ENCODE peak calls at places on chromosomes 16 and 17, in four cellular contexts. Z, D, J and N are unnamed samples.

GRCh38 chr16:9081183-9081582 is 10.3 kb upstream of the HAPSTR1 start:
- DNase-seq in D (no peak), Z (no peak), J (no peak), N (no peak)

GRCh38 chr16:80778707-80779106 is 25.7 kb downstream of the CDYL2 start:
- DNase-seq in J (no peak), D (no peak), Z (no peak), N (no peak)

GRCh38 chr16:75491876-75492275 is 3.4 kb downstream of the CHST6 start:
- DNase-seq in J (no peak), Z (no peak), D (no peak), N (no peak)

GRCh38 chr17:37400505-37400904 is 6.1 kb downstream of the ACACA start:
- DNase-seq in Z (no peak), D (no peak), J (no peak), N (no peak)

GRCh38 chr17:82942166-82943130 is 102.6 kb upstream of the ZNF750 start:
- DNase-seq in J (no peak), Z (peak; percentile 8), D (no peak), N (peak; percentile 40)

GRCh38 chr16:12589676-12590075 is 214.0 kb downstream of the CPPED1 start:
- DNase-seq in J (no peak), D (no peak), Z (no peak), N (no peak)

GRCh38 chr16:2292221-2292620 is 24.3 kb upstream of the RNPS1 start:
- DNase-seq in Z (no peak), D (no peak), J (no peak), N (no peak)

GRCh38 chr16:3038256-3038655 is 1.5 kb upstream of the BICDL2 start:
- DNase-seq in Z (no peak), J (no peak), D (no peak), N (peak; percentile 75)

GRCh38 chr17:82679586-82680465 is 18.7 kb downstream of the RAB40B start:
- DNase-seq in Z (no peak), D (no peak), J (no peak), N (no peak)

GRCh38 chr16:89697616-89698331 is 3.7 kb downstream of the SPATA2L start:
- DNase-seq in D (no peak), Z (no peak), J (no peak), N (no peak)

GRCh38 chr17:82743344-82744219 is 8.2 kb downstream of the FN3K start:
- DNase-seq in J (no peak), Z (no peak), D (peak; percentile 22), N (no peak)

GRCh38 chr16:30395155-30395991 is at the start of gene ZNF48:
- DNase-seq in D (peak; percentile 93), Z (peak; percentile 88), J (peak; percentile 43), N (peak; percentile 94)

GRCh38 chr16:87541004-87541881 is 48.4 kb upstream of the ZCCHC14 start:
- DNase-seq in Z (peak; percentile 37), D (peak; percentile 86), J (no peak), N (no peak)

DNA sequence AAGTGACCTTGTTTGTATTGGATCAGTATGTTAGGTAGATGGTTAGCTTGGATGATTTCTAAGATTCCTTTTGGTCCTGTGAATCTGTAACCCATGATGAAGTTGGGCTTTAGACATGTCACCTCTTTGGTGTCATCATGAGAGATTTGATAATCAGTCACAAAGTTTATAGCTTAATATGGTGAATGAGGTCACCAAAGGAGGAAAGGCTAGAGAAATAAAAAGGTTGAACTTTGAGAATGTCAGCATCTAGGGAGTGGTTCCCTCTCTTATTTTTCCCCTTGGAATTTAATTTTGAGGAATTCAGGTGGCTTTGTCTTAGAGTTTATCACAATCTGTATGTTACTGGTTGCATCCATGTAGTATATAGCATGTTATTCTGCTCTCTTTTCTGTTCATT is 45.3 kb downstream of the NLK start:
- DNase-seq in D (no peak), J (no peak), Z (no peak), N (no peak)
- H3K9me3 ChIP-seq in D (no peaks in the 10 kb centered on the region), J (no peaks in the 10 kb centered on the region), Z (peaks cover 3% of the 10 kb centered on the region), N (no peaks in the 10 kb centered on the region)

GRCh38 chr16:66572356-66572755 is 6.1 kb downstream of the CMTM1 start:
- DNase-seq in Z (no peak), J (no peak), D (no peak), N (no peak)
- H3K27me3 ChIP-seq in Z (peaks cover 7% of the 10 kb centered on the region), J (no peaks in the 10 kb centered on the region), D (no peaks in the 10 kb centered on the region), N (no peaks in the 10 kb centered on the region)

GRCh38 chr17:16622540-16623277 is 30.9 kb downstream of the ZNF624 start:
- DNase-seq in D (no peak), J (no peak), Z (no peak), N (no peak)
- H3K9me3 ChIP-seq in D (peaks cover 14% of the 10 kb centered on the region), J (peaks cover 74% of the 10 kb centered on the region), Z (peaks cover 100% of the 10 kb centered on the region), N (peaks cover 74% of the 10 kb centered on the region)

GRCh38 chr17:35796942-35797341 is 1.5 kb upstream of the MMP28 start:
- DNase-seq in J (no peak), D (no peak), Z (no peak), N (no peak)

GRCh38 chr17:35795871-35796265 is 427 bp upstream of the MMP28 start:
- DNase-seq in J (no peak), D (no peak), Z (no peak), N (no peak)

GRCh38 chr17:35797370-35797769 is 1.9 kb upstream of the MMP28 start:
- DNase-seq in D (no peak), Z (no peak), J (no peak), N (no peak)

GRCh38 chr17:35793257-35793656 is 2.2 kb downstream of the MMP28 start:
- DNase-seq in D (no peak), Z (no peak), J (no peak), N (no peak)

GRCh38 chr17:35795007-35795870 is at the start of gene MMP28:
- DNase-seq in D (no peak), Z (peak; percentile 49), J (no peak), N (peak; percentile 88)
- H3K27me3 ChIP-seq in D (no peaks in the 10 kb centered on the region), Z (peaks cover 47% of the 10 kb centered on the region), J (peaks cover 33% of the 10 kb centered on the region), N (peaks cover 11% of the 10 kb centered on the region)

GRCh38 chr17:68784431-68784830 is 170.8 kb downstream of the ABCA8 start:
- DNase-seq in Z (no peak), D (no peak), J (no peak), N (no peak)

GRCh38 chr17:68783861-68784260 is 171.3 kb downstream of the ABCA8 start:
- DNase-seq in Z (no peak), J (no peak), D (no peak), N (no peak)

GRCh38 chr17:68780561-68780960 is 174.6 kb downstream of the ABCA8 start:
- DNase-seq in J (no peak), D (no peak), Z (no peak), N (no peak)

GRCh38 chr17:68785565-68786486 is 169.4 kb downstream of the ABCA8 start:
- DNase-seq in Z (no peak), J (no peak), D (no peak), N (no peak)

DNA sequence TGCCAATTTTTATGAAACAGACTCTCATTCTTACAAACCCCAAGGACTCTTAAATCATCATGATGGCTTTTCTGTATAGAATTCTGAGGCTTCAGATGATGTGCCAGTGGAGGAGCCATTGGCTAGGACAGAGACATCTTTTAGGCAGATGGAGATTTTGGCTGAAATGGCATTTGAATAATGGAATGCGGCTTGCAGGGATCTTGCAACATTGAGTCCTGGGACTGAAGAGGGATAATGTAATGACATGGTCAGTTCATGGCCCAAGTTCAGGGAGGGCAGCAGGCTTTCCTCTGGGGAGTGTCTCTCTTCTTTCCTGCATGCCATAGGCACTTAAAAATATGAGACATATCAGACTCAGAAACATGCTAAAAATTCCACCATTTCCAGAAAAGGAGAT is 172.4 kb downstream of the ABCA8 start:
- DNase-seq in J (no peak), D (no peak), Z (peak; percentile 20), N (no peak)
- H3K9me3 ChIP-seq in J (no peaks in the 10 kb centered on the region), D (no peaks in the 10 kb centered on the region), Z (peaks cover 6% of the 10 kb centered on the region), N (no peaks in the 10 kb centered on the region)